ENCODE peak calls at places on chromosome 21, in six cellular contexts. T is effector memory CD8-positive, alpha-beta T cell; Q is WTC11; D is HEK293T; V is HTR-8/SVneo; R is retina. F is an unnamed sample.

GRCh38 chr21:41833138-41834115 is 45.7 kb downstream of the PRDM15 start:
- DNase-seq in T (no peak), Q (no peak), D (no peak), V (no peak), R (no peak), F (no peak)

GRCh38 chr21:43361493-43362296 is 65.2 kb downstream of the SIK1 start:
- DNase-seq in T (peak; percentile 39), Q (no peak), D (no peak), V (no peak), R (no peak), F (peak; percentile 78)

GRCh38 chr21:33543505-33544129 is 779 bp downstream of the SON start:
- DNase-seq in T (peak; percentile 48), Q (peak; percentile 78), D (no peak), V (no peak), R (no peak), F (peak; percentile 81)

GRCh38 chr21:38486221-38486620 is 12.1 kb downstream of the ERG start:
- DNase-seq in T (no peak), Q (no peak), D (no peak), V (no peak), R (no peak), F (no peak)

GRCh38 chr21:45338326-45339017 is 50.8 kb upstream of the POFUT2 start:
- DNase-seq in T (no peak), Q (no peak), D (no peak), V (no peak), R (no peak), F (peak; percentile 30)

GRCh38 chr21:46327711-46328110 is 3.8 kb downstream of the PCNT start:
- DNase-seq in T (no peak), Q (no peak), D (no peak), V (no peak), R (no peak), F (peak; percentile 63)

GRCh38 chr21:37233551-37234146 is 33.5 kb downstream of the VPS26C start:
- DNase-seq in T (no peak), Q (no peak), D (no peak), V (no peak), R (no peak), F (no peak)

GRCh38 chr21:17343055-17343454 is 169.8 kb upstream of the CXADR start:
- DNase-seq in T (no peak), Q (no peak), D (peak; percentile 26), V (no peak), R (no peak), F (no peak)

GRCh38 chr21:43916691-43917514 is 51.9 kb downstream of the AGPAT3 start:
- DNase-seq in T (peak; percentile 63), Q (no peak), D (no peak), V (no peak), R (no peak), F (no peak)

GRCh38 chr21:29938968-29939858 is 583 bp downstream of the GRIK1 start:
- DNase-seq in T (no peak), Q (peak; percentile 53), D (peak; percentile 14), V (peak; percentile 6), R (peak; percentile 88), F (peak; percentile 66)

GRCh38 chr21:21230672-21231071 is 232.5 kb downstream of the NCAM2 start:
- DNase-seq in T (no peak), Q (no peak), D (no peak), V (no peak), R (no peak), F (no peak)

GRCh38 chr21:25296239-25296638 is 311.0 kb downstream of the MRPL39 start:
- DNase-seq in T (no peak), Q (no peak), D (no peak), V (no peak), R (no peak), F (no peak)

GRCh38 chr21:37792046-37792445 is 124.2 kb downstream of the KCNJ6 start:
- DNase-seq in T (no peak), Q (no peak), D (no peak), V (no peak), R (no peak), F (no peak)

GRCh38 chr21:34932233-34932632 is 116.9 kb downstream of the RUNX1 start:
- DNase-seq in T (no peak), Q (no peak), D (no peak), V (no peak), R (no peak), F (no peak)

GRCh38 chr21:41622831-41623548 is 115.0 kb upstream of the TMPRSS2 start:
- DNase-seq in T (no peak), Q (no peak), D (no peak), V (no peak), R (no peak), F (no peak)

GRCh38 chr21:45161039-45161945 is 86.9 kb downstream of the ADARB1 start:
- DNase-seq in T (no peak), Q (no peak), D (no peak), V (no peak), R (no peak), F (peak; percentile 23)

F was measured in Right ventricle myocardium inferior.